ENCODE peak calls at places on chromosomes 16 and 17, in six cellular contexts. One of them, this sample, is unnamed.

GRCh38 chr16:27547134-27547533 is 2.6 kb downstream of the GTF3C1 start:
- DNase-seq in AG10803: peak
- DNase-seq in tibial nerve: no peak
- DNase-seq in GM06990: peak
- DNase-seq in fibroblast of pulmonary artery: peak
- DNase-seq in cardiac fibroblast: peak
- DNase-seq in this sample: peak

GRCh38 chr17:76397184-76397583 is 12.8 kb downstream of the SPHK1 start:
- DNase-seq in tibial nerve: no peak
- DNase-seq in GM06990: no peak
- DNase-seq in fibroblast of pulmonary artery: no peak
- DNase-seq in AG10803: no peak
- DNase-seq in cardiac fibroblast: no peak
- DNase-seq in this sample: no peak

GRCh38 chr17:29069526-29070041 is 26.6 kb downstream of the PIPOX start:
- DNase-seq in fibroblast of pulmonary artery: no peak
- DNase-seq in cardiac fibroblast: peak
- DNase-seq in GM06990: no peak
- DNase-seq in AG10803: no peak
- DNase-seq in tibial nerve: no peak
- DNase-seq in this sample: no peak

GRCh38 chr17:68599091-68599872 is 1.9 kb downstream of the FAM20A start:
- DNase-seq in GM06990: no peak
- DNase-seq in tibial nerve: peak
- DNase-seq in AG10803: peak
- DNase-seq in cardiac fibroblast: peak
- DNase-seq in fibroblast of pulmonary artery: no peak
- DNase-seq in this sample: peak

GRCh38 chr16:73199214-73199613 is 151.3 kb upstream of the ZFHX3 start:
- DNase-seq in GM06990: no peak
- DNase-seq in AG10803: no peak
- DNase-seq in cardiac fibroblast: no peak
- DNase-seq in fibroblast of pulmonary artery: no peak
- DNase-seq in tibial nerve: no peak
- DNase-seq in this sample: no peak

GRCh38 chr17:65888649-65889048 is 303.3 kb downstream of the CEP112 start:
- DNase-seq in tibial nerve: no peak
- DNase-seq in AG10803: peak
- DNase-seq in fibroblast of pulmonary artery: peak
- DNase-seq in GM06990: no peak
- DNase-seq in cardiac fibroblast: peak
- DNase-seq in this sample: peak

GRCh38 chr16:97822-98221 is 19.8 kb downstream of the MPG start:
- DNase-seq in GM06990: no peak
- DNase-seq in fibroblast of pulmonary artery: no peak
- DNase-seq in cardiac fibroblast: no peak
- DNase-seq in tibial nerve: no peak
- DNase-seq in AG10803: no peak
- DNase-seq in this sample: no peak

GRCh38 chr16:55146939-55147338 is 177.1 kb upstream of the IRX6 start:
- DNase-seq in tibial nerve: no peak
- DNase-seq in AG10803: peak
- DNase-seq in GM06990: no peak
- DNase-seq in cardiac fibroblast: no peak
- DNase-seq in fibroblast of pulmonary artery: no peak
- DNase-seq in this sample: no peak

GRCh38 chr16:2152695-2153506 is 2.7 kb upstream of the TRAF7 start:
- DNase-seq in AG10803: no peak
- DNase-seq in GM06990: peak
- DNase-seq in cardiac fibroblast: no peak
- DNase-seq in tibial nerve: no peak
- DNase-seq in fibroblast of pulmonary artery: no peak
- DNase-seq in this sample: no peak

GRCh38 chr16:56295739-56296527 is 104.6 kb downstream of the GNAO1 start:
- DNase-seq in cardiac fibroblast: no peak
- DNase-seq in tibial nerve: no peak
- DNase-seq in fibroblast of pulmonary artery: no peak
- DNase-seq in GM06990: no peak
- DNase-seq in AG10803: no peak
- DNase-seq in this sample: no peak

GRCh38 chr17:29883497-29883896 is 46.5 kb downstream of the SSH2 start:
- DNase-seq in fibroblast of pulmonary artery: peak
- DNase-seq in cardiac fibroblast: no peak
- DNase-seq in GM06990: no peak
- DNase-seq in tibial nerve: no peak
- DNase-seq in AG10803: peak
- DNase-seq in this sample: no peak

GRCh38 chr16:87897563-87898505 is 28.5 kb upstream of the SLC7A5 start:
- DNase-seq in AG10803: no peak
- DNase-seq in fibroblast of pulmonary artery: no peak
- DNase-seq in cardiac fibroblast: no peak
- DNase-seq in tibial nerve: no peak
- DNase-seq in GM06990: no peak
- DNase-seq in this sample: no peak

GRCh38 chr17:13594762-13595697 is 6.7 kb downstream of the HS3ST3A1 start:
- DNase-seq in GM06990: no peak
- DNase-seq in cardiac fibroblast: peak
- DNase-seq in fibroblast of pulmonary artery: peak
- DNase-seq in AG10803: peak
- DNase-seq in tibial nerve: peak
- DNase-seq in this sample: no peak

GRCh38 chr17:77620282-77620681 is 338.2 kb upstream of the TNRC6C start:
- DNase-seq in AG10803: no peak
- DNase-seq in tibial nerve: no peak
- DNase-seq in cardiac fibroblast: no peak
- DNase-seq in GM06990: no peak
- DNase-seq in fibroblast of pulmonary artery: no peak
- DNase-seq in this sample: no peak

GRCh38 chr16:57234707-57235092 is 10.4 kb upstream of the ARL2BP start:
- DNase-seq in GM06990: no peak
- DNase-seq in AG10803: no peak
- DNase-seq in tibial nerve: no peak
- DNase-seq in cardiac fibroblast: no peak
- DNase-seq in fibroblast of pulmonary artery: no peak
- DNase-seq in this sample: no peak

GRCh38 chr17:988561-988960 is 8.4 kb upstream of the TIMM22 start:
- DNase-seq in fibroblast of pulmonary artery: no peak
- DNase-seq in tibial nerve: no peak
- DNase-seq in cardiac fibroblast: no peak
- DNase-seq in AG10803: no peak
- DNase-seq in GM06990: no peak
- DNase-seq in this sample: no peak

GRCh38 chr17:73422121-73422520 is 110.3 kb upstream of the CDC42EP4 start:
- DNase-seq in AG10803: no peak
- DNase-seq in cardiac fibroblast: no peak
- DNase-seq in GM06990: no peak
- DNase-seq in fibroblast of pulmonary artery: no peak
- DNase-seq in tibial nerve: no peak
- DNase-seq in this sample: no peak

GRCh38 chr17:44785921-44786320 is 27.1 kb downstream of the ADAM11 start:
- DNase-seq in fibroblast of pulmonary artery: no peak
- DNase-seq in tibial nerve: no peak
- DNase-seq in AG10803: no peak
- DNase-seq in cardiac fibroblast: no peak
- DNase-seq in GM06990: no peak
- DNase-seq in this sample: no peak

GRCh38 chr16:2839650-2840450 is 9.7 kb downstream of the ZG16B start:
- DNase-seq in tibial nerve: no peak
- DNase-seq in AG10803: no peak
- DNase-seq in fibroblast of pulmonary artery: no peak
- DNase-seq in GM06990: no peak
- DNase-seq in cardiac fibroblast: no peak
- DNase-seq in this sample: no peak

GRCh38 chr17:49076575-49077384 is 55.8 kb upstream of the B4GALNT2 start:
- DNase-seq in cardiac fibroblast: peak
- DNase-seq in tibial nerve: no peak
- DNase-seq in AG10803: peak
- DNase-seq in fibroblast of pulmonary artery: peak
- DNase-seq in GM06990: no peak
- DNase-seq in this sample: peak

GRCh38 chr17:81920612-81921530 is 2.9 kb upstream of the SIRT7 start:
- DNase-seq in tibial nerve: no peak
- DNase-seq in AG10803: no peak
- DNase-seq in cardiac fibroblast: no peak
- DNase-seq in GM06990: no peak
- DNase-seq in fibroblast of pulmonary artery: no peak
- DNase-seq in this sample: no peak

GRCh38 chr17:535165-535564 is 179.5 kb downstream of the VPS53 start:
- DNase-seq in AG10803: no peak
- DNase-seq in GM06990: no peak
- DNase-seq in cardiac fibroblast: no peak
- DNase-seq in fibroblast of pulmonary artery: no peak
- DNase-seq in tibial nerve: no peak
- DNase-seq in this sample: no peak

GRCh38 chr16:55661842-55662479 is 6.2 kb downstream of the SLC6A2 start:
- DNase-seq in AG10803: peak
- DNase-seq in tibial nerve: no peak
- DNase-seq in cardiac fibroblast: no peak
- DNase-seq in GM06990: no peak
- DNase-seq in fibroblast of pulmonary artery: no peak
- DNase-seq in this sample: no peak

GRCh38 chr16:67431077-67431804 is at the start of gene HSD11B2:
- DNase-seq in GM06990: no peak
- DNase-seq in tibial nerve: no peak
- DNase-seq in AG10803: peak
- DNase-seq in fibroblast of pulmonary artery: peak
- DNase-seq in cardiac fibroblast: peak
- DNase-seq in this sample: no peak

DNA sequence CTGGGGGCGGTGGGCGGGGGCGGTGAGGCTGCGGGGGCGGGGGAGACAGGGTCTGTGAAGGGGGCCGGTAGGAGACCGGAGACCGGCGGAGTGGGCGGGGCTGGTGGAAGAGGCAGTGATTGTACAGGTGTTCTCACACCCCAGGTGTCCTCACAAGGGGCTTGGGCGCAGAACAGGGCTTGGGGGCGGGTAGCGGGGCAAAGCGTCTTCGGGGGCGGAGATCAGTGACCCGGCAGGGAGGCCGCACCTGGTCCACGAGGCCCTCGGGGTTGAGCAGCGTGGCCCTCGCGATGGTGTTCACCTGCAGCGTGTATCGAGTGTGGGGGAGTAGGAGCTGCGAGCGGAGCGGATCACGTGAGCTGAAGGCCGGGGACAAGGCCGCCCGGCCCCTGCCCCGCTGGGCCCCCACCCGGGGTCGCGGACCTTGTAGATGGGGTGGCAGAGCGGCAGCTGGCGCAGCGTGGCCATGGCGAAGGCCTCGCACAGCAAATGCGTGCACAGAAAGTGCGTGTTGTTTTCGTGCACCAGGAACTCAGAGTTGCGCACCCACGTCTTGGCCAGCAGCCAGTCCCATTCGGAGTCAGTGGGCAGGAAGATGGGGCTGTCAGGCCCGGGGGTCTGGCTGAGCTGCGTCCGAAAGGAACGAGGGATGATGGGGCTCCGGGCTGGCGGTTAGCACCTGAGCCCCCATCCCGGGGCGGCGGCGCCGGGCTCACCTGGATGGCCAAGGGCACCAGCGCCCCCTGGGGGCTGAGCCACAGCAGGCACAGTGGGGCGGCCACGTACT is 8.5 kb downstream of the ALOXE3 start:
- DNase-seq in GM06990: peak
- DNase-seq in cardiac fibroblast: peak
- DNase-seq in fibroblast of pulmonary artery: peak
- DNase-seq in AG10803: no peak
- DNase-seq in tibial nerve: peak
- DNase-seq in this sample: no peak
- H3K4me3 ChIP-seq in GM06990: peak
- H3K4me3 ChIP-seq in cardiac fibroblast: peak
- H3K4me3 ChIP-seq in fibroblast of pulmonary artery: peak
- H3K4me3 ChIP-seq in AG10803: no peak
- H3K4me3 ChIP-seq in tibial nerve: no peak
- H3K4me3 ChIP-seq in this sample: no peak

GRCh38 chr17:6712058-6712853 is 913 bp downstream of the SLC13A5 start:
- DNase-seq in AG10803: no peak
- DNase-seq in GM06990: no peak
- DNase-seq in fibroblast of pulmonary artery: peak
- DNase-seq in cardiac fibroblast: peak
- DNase-seq in tibial nerve: no peak
- DNase-seq in this sample: no peak
- TF ChIP-seq CTCF in AG10803: no peak
- TF ChIP-seq CTCF in GM06990: no peak
- TF ChIP-seq CTCF in fibroblast of pulmonary artery: no peak
- TF ChIP-seq CTCF in cardiac fibroblast: no peak
- TF ChIP-seq CTCF in tibial nerve: no peak
- TF ChIP-seq CTCF in this sample: no peak

DNA sequence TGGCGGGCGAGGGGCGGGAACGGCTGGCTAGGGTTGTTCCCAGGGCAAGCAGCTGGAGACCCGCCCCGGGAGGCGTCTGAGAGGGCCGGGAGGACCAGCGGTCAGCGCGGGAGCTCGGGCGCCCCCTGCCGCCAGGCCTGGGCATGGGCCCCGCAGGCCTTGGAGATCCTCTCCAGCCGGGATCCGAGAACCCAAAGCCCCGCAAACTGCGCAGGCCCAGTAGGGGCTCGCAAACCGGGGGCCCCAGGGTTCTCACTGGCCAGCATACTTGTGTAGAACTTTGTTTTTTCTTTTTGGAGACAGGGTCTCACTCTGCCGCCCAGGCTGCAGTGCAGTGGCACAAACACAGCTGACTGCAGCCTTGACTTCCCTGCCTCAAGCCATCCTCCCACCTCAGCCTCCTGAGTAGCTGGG is 20.8 kb upstream of the ZNF423 start:
- DNase-seq in fibroblast of pulmonary artery: peak
- DNase-seq in GM06990: peak
- DNase-seq in AG10803: no peak
- DNase-seq in cardiac fibroblast: peak
- DNase-seq in tibial nerve: no peak
- DNase-seq in this sample: no peak
- H3K4me3 ChIP-seq in fibroblast of pulmonary artery: no peak
- H3K4me3 ChIP-seq in GM06990: no peak
- H3K4me3 ChIP-seq in AG10803: no peak
- H3K4me3 ChIP-seq in cardiac fibroblast: peak
- H3K4me3 ChIP-seq in tibial nerve: peak
- H3K4me3 ChIP-seq in this sample: no peak

DNA sequence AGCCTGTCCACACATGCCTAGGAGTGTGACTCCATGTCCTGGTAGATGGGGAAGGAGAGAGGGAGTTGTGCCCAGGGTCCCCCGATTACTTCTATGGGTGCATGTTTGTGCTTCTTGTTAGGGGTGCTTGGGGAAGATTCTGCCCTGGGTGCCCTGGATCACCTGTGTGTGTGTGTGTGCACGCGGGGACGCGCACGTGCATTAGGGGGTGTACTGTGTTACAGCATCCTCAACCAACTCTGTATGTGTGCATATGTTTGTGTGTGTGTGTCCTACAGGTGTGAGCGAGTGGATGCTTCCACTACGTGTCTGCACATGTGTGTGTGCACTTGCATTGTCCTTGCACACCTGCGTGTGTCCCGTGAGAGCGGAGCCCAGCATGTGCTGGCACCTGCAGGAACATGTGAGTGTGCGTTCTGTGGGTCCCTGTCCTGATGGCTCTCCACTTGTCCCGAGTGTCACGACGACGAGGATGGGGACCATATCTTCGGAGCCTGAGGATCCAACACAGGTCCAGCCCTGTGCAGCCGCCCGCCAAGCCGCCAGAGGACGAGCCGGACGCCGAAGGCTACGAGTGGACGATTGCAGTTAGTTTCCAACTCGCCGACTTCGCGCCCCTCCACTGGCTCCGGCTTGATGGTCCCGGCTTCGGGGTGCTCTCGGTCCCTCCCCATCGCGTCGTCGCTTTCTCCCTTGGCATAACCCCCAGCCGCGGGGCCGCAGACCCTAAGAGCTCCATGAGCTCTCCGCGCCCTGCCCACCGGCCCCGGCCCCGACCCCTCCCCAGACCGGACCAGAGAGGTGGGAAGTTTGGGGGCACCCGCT is 6.0 kb upstream of the TBC1D3B start:
- DNase-seq in GM06990: no peak
- DNase-seq in cardiac fibroblast: peak
- DNase-seq in tibial nerve: no peak
- DNase-seq in AG10803: no peak
- DNase-seq in fibroblast of pulmonary artery: peak
- DNase-seq in this sample: no peak
- TF ChIP-seq CTCF in GM06990: no peak
- TF ChIP-seq CTCF in cardiac fibroblast: no peak
- TF ChIP-seq CTCF in tibial nerve: no peak
- TF ChIP-seq CTCF in AG10803: no peak
- TF ChIP-seq CTCF in fibroblast of pulmonary artery: no peak
- TF ChIP-seq CTCF in this sample: peak

This sample was measured in AG09309.